ENCODE peak calls at places on chromosomes 2 and 18, in four cellular contexts. One of them, this sample, is unnamed.

GRCh38 chr2:74835831-74836674 is 2.1 kb downstream of the HK2 start:
- DNase-seq in DMS153: peak
- DNase-seq in adipocyte: peak
- DNase-seq in glutamatergic neuron: no peak
- DNase-seq in this sample: no peak

GRCh38 chr2:134014196-134014960 is 239.5 kb upstream of the MGAT5 start:
- DNase-seq in DMS153: no peak
- DNase-seq in adipocyte: peak
- DNase-seq in glutamatergic neuron: no peak
- DNase-seq in this sample: no peak

GRCh38 chr2:85589982-85590791 is 5.4 kb upstream of the RNF181 start:
- DNase-seq in DMS153: peak
- DNase-seq in adipocyte: peak
- DNase-seq in glutamatergic neuron: no peak
- DNase-seq in this sample: no peak

GRCh38 chr18:51196116-51196810 is 1.2 kb downstream of the MEX3C start:
- DNase-seq in DMS153: no peak
- DNase-seq in adipocyte: peak
- DNase-seq in glutamatergic neuron: peak
- DNase-seq in this sample: peak

GRCh38 chr18:8806798-8807501 is 101.6 kb downstream of the MTCL1 start:
- DNase-seq in DMS153: no peak
- DNase-seq in adipocyte: no peak
- DNase-seq in glutamatergic neuron: no peak
- DNase-seq in this sample: no peak

GRCh38 chr2:16049406-16049805 is 109.1 kb downstream of the MYCN start:
- DNase-seq in DMS153: peak
- DNase-seq in adipocyte: no peak
- DNase-seq in glutamatergic neuron: no peak
- DNase-seq in this sample: no peak

GRCh38 chr18:31657823-31658669 is 26.3 kb downstream of the B4GALT6 start:
- DNase-seq in DMS153: peak
- DNase-seq in adipocyte: no peak
- DNase-seq in glutamatergic neuron: peak
- DNase-seq in this sample: peak

GRCh38 chr2:61398413-61398812 is 72.5 kb downstream of the USP34 start:
- DNase-seq in DMS153: no peak
- DNase-seq in adipocyte: no peak
- DNase-seq in glutamatergic neuron: no peak
- DNase-seq in this sample: no peak

GRCh38 chr2:195494452-195494851 is 162.6 kb upstream of the SLC39A10 start:
- DNase-seq in DMS153: no peak
- DNase-seq in adipocyte: peak
- DNase-seq in glutamatergic neuron: no peak
- DNase-seq in this sample: no peak

GRCh38 chr2:205636549-205636948 is 45.8 kb upstream of the NRP2 start:
- DNase-seq in DMS153: no peak
- DNase-seq in adipocyte: no peak
- DNase-seq in glutamatergic neuron: no peak
- DNase-seq in this sample: no peak

GRCh38 chr2:99608861-99609260 is 119.0 kb upstream of the REV1 start:
- DNase-seq in DMS153: no peak
- DNase-seq in adipocyte: no peak
- DNase-seq in glutamatergic neuron: no peak
- DNase-seq in this sample: no peak

GRCh38 chr2:230956827-230957755 is 32.0 kb upstream of the GPR55 start:
- DNase-seq in DMS153: no peak
- DNase-seq in adipocyte: peak
- DNase-seq in glutamatergic neuron: peak
- DNase-seq in this sample: peak

This sample was measured in left colon.